ENCODE peak calls at places on chromosomes 4 and X, in nine cellular contexts. One of them, this sample, is unnamed.

GRCh38 chr4:104365618-104366017 is 129.1 kb downstream of the CXXC4 start:
- DNase-seq in dorsolateral prefrontal cortex: no peak
- DNase-seq in fibroblast of mammary gland: no peak
- DNase-seq in GM12878: no peak
- DNase-seq in retinal pigment epithelial cell: no peak
- DNase-seq in Panc1: no peak
- DNase-seq in bronchial epithelial cell: no peak
- DNase-seq in pancreas: no peak
- DNase-seq in fibroblast of the aortic adventitia: no peak
- DNase-seq in this sample: no peak

GRCh38 chr4:951594-952468 is 19.6 kb downstream of the TMEM175 start:
- DNase-seq in dorsolateral prefrontal cortex: no peak
- DNase-seq in fibroblast of mammary gland: no peak
- DNase-seq in GM12878: no peak
- DNase-seq in retinal pigment epithelial cell: no peak
- DNase-seq in Panc1: no peak
- DNase-seq in bronchial epithelial cell: no peak
- DNase-seq in pancreas: peak
- DNase-seq in fibroblast of the aortic adventitia: no peak
- DNase-seq in this sample: no peak

GRCh38 chr4:164596318-164596878 is 157.5 kb upstream of the SMIM31 start:
- DNase-seq in dorsolateral prefrontal cortex: no peak
- DNase-seq in fibroblast of mammary gland: no peak
- DNase-seq in GM12878: no peak
- DNase-seq in retinal pigment epithelial cell: no peak
- DNase-seq in Panc1: no peak
- DNase-seq in bronchial epithelial cell: no peak
- DNase-seq in pancreas: no peak
- DNase-seq in fibroblast of the aortic adventitia: no peak
- DNase-seq in this sample: no peak

GRCh38 chr4:40915318-40916217 is 165.8 kb downstream of the NSUN7 start:
- DNase-seq in dorsolateral prefrontal cortex: no peak
- DNase-seq in fibroblast of mammary gland: peak
- DNase-seq in GM12878: no peak
- DNase-seq in retinal pigment epithelial cell: peak
- DNase-seq in Panc1: no peak
- DNase-seq in bronchial epithelial cell: no peak
- DNase-seq in pancreas: no peak
- DNase-seq in fibroblast of the aortic adventitia: no peak
- DNase-seq in this sample: no peak

GRCh38 chrX:154382483-154383069 is 3.5 kb downstream of the EMD start:
- DNase-seq in dorsolateral prefrontal cortex: no peak
- DNase-seq in fibroblast of mammary gland: no peak
- DNase-seq in GM12878: no peak
- DNase-seq in retinal pigment epithelial cell: no peak
- DNase-seq in Panc1: no peak
- DNase-seq in bronchial epithelial cell: no peak
- DNase-seq in pancreas: no peak
- DNase-seq in fibroblast of the aortic adventitia: peak
- DNase-seq in this sample: no peak

GRCh38 chr4:167088115-167088514 is 146.2 kb downstream of the SPOCK3 start:
- DNase-seq in dorsolateral prefrontal cortex: no peak
- DNase-seq in fibroblast of mammary gland: no peak
- DNase-seq in GM12878: peak
- DNase-seq in retinal pigment epithelial cell: no peak
- DNase-seq in Panc1: no peak
- DNase-seq in bronchial epithelial cell: no peak
- DNase-seq in pancreas: no peak
- DNase-seq in fibroblast of the aortic adventitia: no peak
- DNase-seq in this sample: no peak

GRCh38 chr4:165379662-165380061 is 854 bp downstream of the CPE start:
- DNase-seq in dorsolateral prefrontal cortex: peak
- DNase-seq in fibroblast of mammary gland: no peak
- DNase-seq in GM12878: no peak
- DNase-seq in retinal pigment epithelial cell: no peak
- DNase-seq in Panc1: no peak
- DNase-seq in bronchial epithelial cell: no peak
- DNase-seq in pancreas: peak
- DNase-seq in fibroblast of the aortic adventitia: peak
- DNase-seq in this sample: no peak

GRCh38 chr4:166146806-166147540 is 273.9 kb downstream of the TLL1 start:
- DNase-seq in dorsolateral prefrontal cortex: no peak
- DNase-seq in fibroblast of mammary gland: no peak
- DNase-seq in GM12878: no peak
- DNase-seq in retinal pigment epithelial cell: peak
- DNase-seq in Panc1: no peak
- DNase-seq in bronchial epithelial cell: no peak
- DNase-seq in pancreas: no peak
- DNase-seq in fibroblast of the aortic adventitia: no peak
- DNase-seq in this sample: peak

GRCh38 chr4:95850161-95850560 is 10.3 kb downstream of the PDHA2 start:
- DNase-seq in dorsolateral prefrontal cortex: no peak
- DNase-seq in fibroblast of mammary gland: no peak
- DNase-seq in GM12878: no peak
- DNase-seq in retinal pigment epithelial cell: no peak
- DNase-seq in Panc1: no peak
- DNase-seq in bronchial epithelial cell: no peak
- DNase-seq in pancreas: no peak
- DNase-seq in fibroblast of the aortic adventitia: no peak
- DNase-seq in this sample: no peak

GRCh38 chrX:18983711-18984380 is at the start of gene PHKA2:
- DNase-seq in dorsolateral prefrontal cortex: peak
- DNase-seq in fibroblast of mammary gland: peak
- DNase-seq in GM12878: no peak
- DNase-seq in retinal pigment epithelial cell: no peak
- DNase-seq in Panc1: no peak
- DNase-seq in bronchial epithelial cell: no peak
- DNase-seq in pancreas: peak
- DNase-seq in fibroblast of the aortic adventitia: no peak
- DNase-seq in this sample: peak

GRCh38 chr4:98267498-98267897 is 6.3 kb downstream of the RAP1GDS1 start:
- DNase-seq in dorsolateral prefrontal cortex: no peak
- DNase-seq in fibroblast of mammary gland: no peak
- DNase-seq in GM12878: no peak
- DNase-seq in retinal pigment epithelial cell: no peak
- DNase-seq in Panc1: no peak
- DNase-seq in bronchial epithelial cell: no peak
- DNase-seq in pancreas: no peak
- DNase-seq in fibroblast of the aortic adventitia: no peak
- DNase-seq in this sample: no peak

GRCh38 chrX:2226906-2227656 is 273.7 kb downstream of the DHRSX start:
- DNase-seq in dorsolateral prefrontal cortex: no peak
- DNase-seq in fibroblast of mammary gland: no peak
- DNase-seq in GM12878: no peak
- DNase-seq in retinal pigment epithelial cell: no peak
- DNase-seq in Panc1: no peak
- DNase-seq in bronchial epithelial cell: no peak
- DNase-seq in pancreas: no peak
- DNase-seq in fibroblast of the aortic adventitia: no peak
- DNase-seq in this sample: no peak

GRCh38 chrX:119266364-119266995 is 30.4 kb downstream of the PGRMC1 start:
- DNase-seq in dorsolateral prefrontal cortex: no peak
- DNase-seq in fibroblast of mammary gland: peak
- DNase-seq in GM12878: no peak
- DNase-seq in retinal pigment epithelial cell: no peak
- DNase-seq in Panc1: peak
- DNase-seq in bronchial epithelial cell: peak
- DNase-seq in pancreas: no peak
- DNase-seq in fibroblast of the aortic adventitia: peak
- DNase-seq in this sample: peak

GRCh38 chrX:1595711-1596060 is 4.3 kb downstream of the AKAP17A start:
- DNase-seq in dorsolateral prefrontal cortex: peak
- DNase-seq in fibroblast of mammary gland: no peak
- DNase-seq in GM12878: no peak
- DNase-seq in retinal pigment epithelial cell: no peak
- DNase-seq in Panc1: no peak
- DNase-seq in bronchial epithelial cell: no peak
- DNase-seq in pancreas: no peak
- DNase-seq in fibroblast of the aortic adventitia: no peak
- DNase-seq in this sample: no peak

GRCh38 chrX:48998391-48998790 is 3.7 kb downstream of the GRIPAP1 start:
- DNase-seq in dorsolateral prefrontal cortex: no peak
- DNase-seq in fibroblast of mammary gland: no peak
- DNase-seq in GM12878: no peak
- DNase-seq in retinal pigment epithelial cell: no peak
- DNase-seq in Panc1: no peak
- DNase-seq in bronchial epithelial cell: no peak
- DNase-seq in pancreas: no peak
- DNase-seq in fibroblast of the aortic adventitia: no peak
- DNase-seq in this sample: peak

GRCh38 chrX:49002091-49002935 is at the start of gene GRIPAP1:
- DNase-seq in dorsolateral prefrontal cortex: peak
- DNase-seq in fibroblast of mammary gland: peak
- DNase-seq in GM12878: peak
- DNase-seq in retinal pigment epithelial cell: peak
- DNase-seq in Panc1: peak
- DNase-seq in bronchial epithelial cell: peak
- DNase-seq in pancreas: peak
- DNase-seq in fibroblast of the aortic adventitia: peak
- DNase-seq in this sample: peak

GRCh38 chrX:49001521-49002090 is 458 bp downstream of the GRIPAP1 start:
- DNase-seq in dorsolateral prefrontal cortex: no peak
- DNase-seq in fibroblast of mammary gland: peak
- DNase-seq in GM12878: peak
- DNase-seq in retinal pigment epithelial cell: peak
- DNase-seq in Panc1: no peak
- DNase-seq in bronchial epithelial cell: peak
- DNase-seq in pancreas: no peak
- DNase-seq in fibroblast of the aortic adventitia: peak
- DNase-seq in this sample: peak

GRCh38 chrX:48999030-48999429 is 3.0 kb downstream of the GRIPAP1 start:
- DNase-seq in dorsolateral prefrontal cortex: no peak
- DNase-seq in fibroblast of mammary gland: no peak
- DNase-seq in GM12878: no peak
- DNase-seq in retinal pigment epithelial cell: no peak
- DNase-seq in Panc1: no peak
- DNase-seq in bronchial epithelial cell: no peak
- DNase-seq in pancreas: no peak
- DNase-seq in fibroblast of the aortic adventitia: no peak
- DNase-seq in this sample: no peak

DNA sequence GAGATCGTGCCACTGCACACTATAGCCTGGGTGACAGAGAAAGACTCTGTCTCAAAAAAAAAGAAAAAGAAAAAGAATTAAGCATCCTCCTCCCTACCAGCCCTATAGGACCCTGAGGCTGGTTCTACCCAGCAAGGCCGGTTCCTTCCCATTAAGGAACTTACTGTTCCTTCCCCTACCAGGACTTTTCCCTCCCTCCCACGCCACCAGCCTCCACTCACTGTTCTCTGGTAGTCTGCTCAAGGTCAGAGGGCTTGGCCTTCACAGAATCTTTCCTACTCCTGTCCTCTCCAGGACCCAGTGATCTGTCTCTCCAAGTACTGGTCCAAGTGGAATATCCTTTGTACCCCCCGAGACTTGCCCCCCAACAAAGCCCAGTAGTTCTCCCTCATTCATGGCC is 1.4 kb downstream of the GRIPAP1 start:
- DNase-seq in dorsolateral prefrontal cortex: no peak
- DNase-seq in fibroblast of mammary gland: no peak
- DNase-seq in GM12878: no peak
- DNase-seq in retinal pigment epithelial cell: no peak
- DNase-seq in Panc1: no peak
- DNase-seq in bronchial epithelial cell: no peak
- DNase-seq in pancreas: no peak
- DNase-seq in fibroblast of the aortic adventitia: no peak
- DNase-seq in this sample: no peak
- H3K4me3 ChIP-seq in dorsolateral prefrontal cortex: no peak
- H3K4me3 ChIP-seq in fibroblast of mammary gland: no peak
- H3K4me3 ChIP-seq in GM12878: peak
- H3K4me3 ChIP-seq in retinal pigment epithelial cell: no peak
- H3K4me3 ChIP-seq in Panc1: no peak
- H3K4me3 ChIP-seq in bronchial epithelial cell: no peak
- H3K4me3 ChIP-seq in pancreas: no peak
- H3K4me3 ChIP-seq in fibroblast of the aortic adventitia: peak
- H3K4me3 ChIP-seq in this sample: no peak

GRCh38 chrX:94053575-94053974 is 379.6 kb downstream of the FAM133A start:
- DNase-seq in dorsolateral prefrontal cortex: no peak
- DNase-seq in fibroblast of mammary gland: no peak
- DNase-seq in GM12878: no peak
- DNase-seq in retinal pigment epithelial cell: no peak
- DNase-seq in Panc1: no peak
- DNase-seq in bronchial epithelial cell: peak
- DNase-seq in pancreas: no peak
- DNase-seq in fibroblast of the aortic adventitia: no peak
- DNase-seq in this sample: no peak

GRCh38 chrX:94057385-94057784 is 383.4 kb downstream of the FAM133A start:
- DNase-seq in dorsolateral prefrontal cortex: no peak
- DNase-seq in fibroblast of mammary gland: no peak
- DNase-seq in GM12878: no peak
- DNase-seq in retinal pigment epithelial cell: no peak
- DNase-seq in Panc1: no peak
- DNase-seq in bronchial epithelial cell: peak
- DNase-seq in pancreas: no peak
- DNase-seq in fibroblast of the aortic adventitia: no peak
- DNase-seq in this sample: no peak

GRCh38 chrX:94058728-94059382 is 384.8 kb downstream of the FAM133A start:
- DNase-seq in dorsolateral prefrontal cortex: no peak
- DNase-seq in fibroblast of mammary gland: peak
- DNase-seq in GM12878: no peak
- DNase-seq in retinal pigment epithelial cell: no peak
- DNase-seq in Panc1: no peak
- DNase-seq in bronchial epithelial cell: peak
- DNase-seq in pancreas: peak
- DNase-seq in fibroblast of the aortic adventitia: peak
- DNase-seq in this sample: no peak
- TF ChIP-seq CTCF in dorsolateral prefrontal cortex: peak
- TF ChIP-seq CTCF in fibroblast of mammary gland: peak
- TF ChIP-seq CTCF in GM12878: peak
- TF ChIP-seq CTCF in retinal pigment epithelial cell: peak
- TF ChIP-seq CTCF in Panc1: peak
- TF ChIP-seq CTCF in bronchial epithelial cell: peak
- TF ChIP-seq CTCF in pancreas: peak
- TF ChIP-seq CTCF in fibroblast of the aortic adventitia: peak
- TF ChIP-seq CTCF in this sample: peak

GRCh38 chr4:175671491-175671934 is 140.6 kb downstream of the GPM6A start:
- DNase-seq in dorsolateral prefrontal cortex: peak
- DNase-seq in fibroblast of mammary gland: no peak
- DNase-seq in GM12878: no peak
- DNase-seq in retinal pigment epithelial cell: no peak
- DNase-seq in Panc1: no peak
- DNase-seq in bronchial epithelial cell: no peak
- DNase-seq in pancreas: no peak
- DNase-seq in fibroblast of the aortic adventitia: no peak
- DNase-seq in this sample: no peak
- H3K4me3 ChIP-seq in dorsolateral prefrontal cortex: no peak
- H3K4me3 ChIP-seq in fibroblast of mammary gland: no peak
- H3K4me3 ChIP-seq in GM12878: no peak
- H3K4me3 ChIP-seq in retinal pigment epithelial cell: peak
- H3K4me3 ChIP-seq in Panc1: peak
- H3K4me3 ChIP-seq in bronchial epithelial cell: no peak
- H3K4me3 ChIP-seq in pancreas: peak
- H3K4me3 ChIP-seq in fibroblast of the aortic adventitia: no peak
- H3K4me3 ChIP-seq in this sample: no peak

DNA sequence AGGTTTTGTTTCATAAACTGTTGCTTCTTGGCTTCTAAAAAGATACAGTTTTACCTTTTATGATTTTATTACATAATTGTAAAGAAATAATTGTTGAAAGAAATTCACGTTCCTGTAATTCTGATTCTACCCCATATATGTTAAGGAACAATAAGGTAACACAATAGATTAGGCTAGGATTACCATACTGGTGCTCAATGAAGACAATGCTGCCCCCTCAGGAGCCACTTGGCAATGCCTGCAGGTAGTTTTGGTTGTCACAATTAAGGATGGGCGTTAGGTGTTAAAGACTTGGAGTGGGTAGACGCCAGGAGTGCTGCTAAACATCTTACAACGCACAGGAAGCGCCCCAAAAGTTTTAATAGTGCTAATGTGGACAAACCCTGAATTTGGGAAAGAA is 133.2 kb downstream of the NLGN4X start:
- DNase-seq in dorsolateral prefrontal cortex: no peak
- DNase-seq in fibroblast of mammary gland: no peak
- DNase-seq in GM12878: no peak
- DNase-seq in retinal pigment epithelial cell: no peak
- DNase-seq in Panc1: no peak
- DNase-seq in bronchial epithelial cell: peak
- DNase-seq in pancreas: no peak
- DNase-seq in fibroblast of the aortic adventitia: no peak
- DNase-seq in this sample: no peak
- TF ChIP-seq CTCF in dorsolateral prefrontal cortex: no peak
- TF ChIP-seq CTCF in fibroblast of mammary gland: no peak
- TF ChIP-seq CTCF in GM12878: peak
- TF ChIP-seq CTCF in retinal pigment epithelial cell: peak
- TF ChIP-seq CTCF in Panc1: peak
- TF ChIP-seq CTCF in bronchial epithelial cell: peak
- TF ChIP-seq CTCF in pancreas: no peak
- TF ChIP-seq CTCF in fibroblast of the aortic adventitia: no peak
- TF ChIP-seq CTCF in this sample: no peak